ENCODE peak calls at places on chromosomes 1 and 21, in nine cellular contexts. One of them, this sample, is unnamed.

GRCh38 chr1:172670316-172670715 is 11.4 kb downstream of the FASLG start:
- DNase-seq in midbrain: no peak
- DNase-seq in stimulated activated CD4-positive, alpha-beta T cell treated with anti-CD3 and anti-CD28 coated beads, Interleukin-15, amount 100 ng/mL, for 48 hours: peak; percentile 39
- DNase-seq in HEK293T: no peak
- DNase-seq in ovary: no peak
- DNase-seq in omental fat pad: no peak
- DNase-seq in Calu3: no peak
- DNase-seq in stimulated activated CD8-positive, alpha-beta memory T cell treated with anti-CD3 and anti-CD28 coated beads, Interleukin-15, amount 100 ng/mL, for 24 hours: no peak
- DNase-seq in left cardiac atrium: no peak
- DNase-seq in this sample: no peak

GRCh38 chr1:172902861-172903381 is 147.8 kb downstream of the TNFSF18 start:
- DNase-seq in stimulated activated CD4-positive, alpha-beta T cell treated with anti-CD3 and anti-CD28 coated beads, Interleukin-15, amount 100 ng/mL, for 48 hours: no peak
- DNase-seq in stimulated activated CD8-positive, alpha-beta memory T cell treated with anti-CD3 and anti-CD28 coated beads, Interleukin-15, amount 100 ng/mL, for 24 hours: no peak
- DNase-seq in Calu3: no peak
- DNase-seq in HEK293T: no peak
- DNase-seq in ovary: no peak
- DNase-seq in left cardiac atrium: no peak
- DNase-seq in omental fat pad: no peak
- DNase-seq in midbrain: no peak
- DNase-seq in this sample: no peak

GRCh38 chr21:17461014-17461413 is 51.8 kb upstream of the CXADR start:
- DNase-seq in left cardiac atrium: peak; percentile 44
- DNase-seq in HEK293T: no peak
- DNase-seq in omental fat pad: no peak
- DNase-seq in stimulated activated CD4-positive, alpha-beta T cell treated with anti-CD3 and anti-CD28 coated beads, Interleukin-15, amount 100 ng/mL, for 48 hours: no peak
- DNase-seq in midbrain: peak; percentile 31
- DNase-seq in stimulated activated CD8-positive, alpha-beta memory T cell treated with anti-CD3 and anti-CD28 coated beads, Interleukin-15, amount 100 ng/mL, for 24 hours: no peak
- DNase-seq in Calu3: no peak
- DNase-seq in ovary: peak; percentile 38
- DNase-seq in this sample: no peak

GRCh38 chr1:199684686-199685273 is 342.7 kb upstream of the NR5A2 start:
- DNase-seq in ovary: no peak
- DNase-seq in midbrain: peak; percentile 57
- DNase-seq in Calu3: peak; percentile 63
- DNase-seq in stimulated activated CD8-positive, alpha-beta memory T cell treated with anti-CD3 and anti-CD28 coated beads, Interleukin-15, amount 100 ng/mL, for 24 hours: no peak
- DNase-seq in omental fat pad: no peak
- DNase-seq in HEK293T: peak; percentile 64
- DNase-seq in left cardiac atrium: no peak
- DNase-seq in stimulated activated CD4-positive, alpha-beta T cell treated with anti-CD3 and anti-CD28 coated beads, Interleukin-15, amount 100 ng/mL, for 48 hours: no peak
- DNase-seq in this sample: peak; percentile 55

GRCh38 chr1:91891969-91892368 is 6.0 kb upstream of the TGFBR3 start:
- DNase-seq in left cardiac atrium: no peak
- DNase-seq in HEK293T: no peak
- DNase-seq in stimulated activated CD4-positive, alpha-beta T cell treated with anti-CD3 and anti-CD28 coated beads, Interleukin-15, amount 100 ng/mL, for 48 hours: no peak
- DNase-seq in ovary: no peak
- DNase-seq in midbrain: no peak
- DNase-seq in Calu3: no peak
- DNase-seq in omental fat pad: no peak
- DNase-seq in stimulated activated CD8-positive, alpha-beta memory T cell treated with anti-CD3 and anti-CD28 coated beads, Interleukin-15, amount 100 ng/mL, for 24 hours: no peak
- DNase-seq in this sample: no peak

GRCh38 chr1:151143057-151143435 is 3.4 kb downstream of the SEMA6C start:
- DNase-seq in midbrain: no peak
- DNase-seq in ovary: no peak
- DNase-seq in stimulated activated CD4-positive, alpha-beta T cell treated with anti-CD3 and anti-CD28 coated beads, Interleukin-15, amount 100 ng/mL, for 48 hours: no peak
- DNase-seq in Calu3: no peak
- DNase-seq in left cardiac atrium: no peak
- DNase-seq in stimulated activated CD8-positive, alpha-beta memory T cell treated with anti-CD3 and anti-CD28 coated beads, Interleukin-15, amount 100 ng/mL, for 24 hours: no peak
- DNase-seq in HEK293T: no peak
- DNase-seq in omental fat pad: no peak
- DNase-seq in this sample: no peak

GRCh38 chr1:222815367-222815765 is 527 bp downstream of the DISP1 start:
- DNase-seq in Calu3: peak; percentile 53
- DNase-seq in left cardiac atrium: peak; percentile 66
- DNase-seq in stimulated activated CD4-positive, alpha-beta T cell treated with anti-CD3 and anti-CD28 coated beads, Interleukin-15, amount 100 ng/mL, for 48 hours: peak; percentile 69
- DNase-seq in HEK293T: peak; percentile 54
- DNase-seq in midbrain: no peak
- DNase-seq in omental fat pad: peak; percentile 74
- DNase-seq in ovary: peak; percentile 45
- DNase-seq in stimulated activated CD8-positive, alpha-beta memory T cell treated with anti-CD3 and anti-CD28 coated beads, Interleukin-15, amount 100 ng/mL, for 24 hours: no peak
- DNase-seq in this sample: no peak

GRCh38 chr1:248421384-248421783 is 18.5 kb downstream of the OR2T1 start:
- DNase-seq in left cardiac atrium: no peak
- DNase-seq in HEK293T: no peak
- DNase-seq in Calu3: no peak
- DNase-seq in stimulated activated CD4-positive, alpha-beta T cell treated with anti-CD3 and anti-CD28 coated beads, Interleukin-15, amount 100 ng/mL, for 48 hours: no peak
- DNase-seq in ovary: no peak
- DNase-seq in stimulated activated CD8-positive, alpha-beta memory T cell treated with anti-CD3 and anti-CD28 coated beads, Interleukin-15, amount 100 ng/mL, for 24 hours: no peak
- DNase-seq in midbrain: no peak
- DNase-seq in omental fat pad: no peak
- DNase-seq in this sample: peak; percentile 7

GRCh38 chr1:206470692-206471414 is 577 bp downstream of the IKBKE start:
- DNase-seq in omental fat pad: no peak
- DNase-seq in ovary: no peak
- DNase-seq in Calu3: peak; percentile 16
- DNase-seq in HEK293T: no peak
- DNase-seq in midbrain: no peak
- DNase-seq in stimulated activated CD4-positive, alpha-beta T cell treated with anti-CD3 and anti-CD28 coated beads, Interleukin-15, amount 100 ng/mL, for 48 hours: no peak
- DNase-seq in stimulated activated CD8-positive, alpha-beta memory T cell treated with anti-CD3 and anti-CD28 coated beads, Interleukin-15, amount 100 ng/mL, for 24 hours: no peak
- DNase-seq in left cardiac atrium: no peak
- DNase-seq in this sample: no peak

GRCh38 chr21:36135391-36136094 is 664 bp downstream of the CBR3 start:
- DNase-seq in stimulated activated CD4-positive, alpha-beta T cell treated with anti-CD3 and anti-CD28 coated beads, Interleukin-15, amount 100 ng/mL, for 48 hours: peak; percentile 47
- DNase-seq in ovary: peak; percentile 60
- DNase-seq in HEK293T: peak; percentile 70
- DNase-seq in midbrain: peak; percentile 73
- DNase-seq in omental fat pad: peak; percentile 44
- DNase-seq in left cardiac atrium: peak; percentile 83
- DNase-seq in stimulated activated CD8-positive, alpha-beta memory T cell treated with anti-CD3 and anti-CD28 coated beads, Interleukin-15, amount 100 ng/mL, for 24 hours: peak; percentile 27
- DNase-seq in Calu3: peak; percentile 55
- DNase-seq in this sample: peak; percentile 32

GRCh38 chr1:11563560-11564069 is 84.7 kb downstream of the DISP3 start:
- DNase-seq in ovary: no peak
- DNase-seq in left cardiac atrium: no peak
- DNase-seq in Calu3: no peak
- DNase-seq in omental fat pad: no peak
- DNase-seq in HEK293T: peak; percentile 20
- DNase-seq in stimulated activated CD8-positive, alpha-beta memory T cell treated with anti-CD3 and anti-CD28 coated beads, Interleukin-15, amount 100 ng/mL, for 24 hours: no peak
- DNase-seq in midbrain: no peak
- DNase-seq in stimulated activated CD4-positive, alpha-beta T cell treated with anti-CD3 and anti-CD28 coated beads, Interleukin-15, amount 100 ng/mL, for 48 hours: no peak
- DNase-seq in this sample: no peak